ENCODE peak calls at places on chromosomes 16 and 17, in five cellular contexts. Q, W, E, D and N are unnamed samples.

GRCh38 chr16:12679660-12680272 is 123.9 kb downstream of the CPPED1 start:
- DNase-seq in Q (no peak), W (peak; percentile 2), E (no peak), D (no peak), N (no peak)

GRCh38 chr17:65294184-65294719 is 157.1 kb downstream of the RGS9 start:
- DNase-seq in Q (no peak), W (peak; percentile 82), E (peak; percentile 33), D (no peak), N (peak; percentile 1)

GRCh38 chr16:84607694-84608093 is 10.2 kb downstream of the COTL1 start:
- DNase-seq in Q (no peak), W (no peak), E (no peak), D (no peak), N (peak; percentile 18)

GRCh38 chr16:26614102-26614864 is 452.4 kb upstream of the C16orf82 start:
- DNase-seq in Q (no peak), W (no peak), E (no peak), D (no peak), N (no peak)

GRCh38 chr17:65560628-65561371 is 648 bp downstream of the AXIN2 start:
- DNase-seq in Q (no peak), W (peak; percentile 94), E (peak; percentile 64), D (peak; percentile 92), N (peak; percentile 44)

GRCh38 chr16:57826706-57827625 is 24.7 kb upstream of the KIFC3 start:
- DNase-seq in Q (no peak), W (no peak), E (no peak), D (no peak), N (no peak)

GRCh38 chr16:57592591-57593003 is 35.8 kb upstream of the ADGRG1 start:
- DNase-seq in Q (no peak), W (no peak), E (peak; percentile 41), D (peak; percentile 55), N (no peak)

GRCh38 chr16:27703545-27703944 is 153.6 kb downstream of the KATNIP start:
- DNase-seq in Q (no peak), W (peak; percentile 63), E (no peak), D (peak; percentile 14), N (no peak)

GRCh38 chr16:75559564-75560372 is 3.7 kb upstream of the TMEM231 start:
- DNase-seq in Q (no peak), W (peak; percentile 61), E (no peak), D (no peak), N (no peak)

GRCh38 chr16:84582958-84583516 is 34.8 kb downstream of the COTL1 start:
- DNase-seq in Q (no peak), W (peak; percentile 57), E (no peak), D (no peak), N (no peak)

GRCh38 chr17:17724307-17724921 is 43.2 kb downstream of the RAI1 start:
- DNase-seq in Q (no peak), W (peak; percentile 55), E (no peak), D (no peak), N (no peak)

GRCh38 chr16:72974142-72974769 is 73.7 kb downstream of the ZFHX3 start:
- DNase-seq in Q (no peak), W (peak; percentile 44), E (no peak), D (no peak), N (no peak)

GRCh38 chr16:11249233-11250061 is 6.6 kb downstream of the SOCS1 start:
- DNase-seq in Q (no peak), W (no peak), E (no peak), D (no peak), N (no peak)

GRCh38 chr17:50911890-50912289 is 45.7 kb upstream of the TOB1 start:
- DNase-seq in Q (no peak), W (no peak), E (no peak), D (peak; percentile 56), N (no peak)